ENCODE peak calls at places on chromosomes 3 and 15, in seven cellular contexts. One of them, this sample, is unnamed.

GRCh38 chr3:165243597-165243996 is 47.4 kb upstream of the SLITRK3 start:
- DNase-seq in stimulated activated naive CD8-positive, alpha-beta T cell treated with anti-CD3 and anti-CD28 coated beads, Interleukin-15, amount 100 ng/mL, for 72 hours: no peak
- DNase-seq in stimulated activated CD4-positive, alpha-beta T cell treated with anti-CD3 and anti-CD28 coated beads, Interleukin-4, amount 100 ng/mL, for 1 hour: no peak
- DNase-seq in MV-4-11: no peak
- DNase-seq in T-helper 17 cell: no peak
- DNase-seq in A673: no peak
- DNase-seq in germinal center: no peak
- DNase-seq in this sample: no peak

GRCh38 chr3:127358641-127359040 is 70.8 kb upstream of the PRR20G start:
- DNase-seq in stimulated activated CD4-positive, alpha-beta T cell treated with anti-CD3 and anti-CD28 coated beads, Interleukin-4, amount 100 ng/mL, for 1 hour: no peak
- DNase-seq in A673: no peak
- DNase-seq in T-helper 17 cell: no peak
- DNase-seq in germinal center: no peak
- DNase-seq in MV-4-11: no peak
- DNase-seq in stimulated activated naive CD8-positive, alpha-beta T cell treated with anti-CD3 and anti-CD28 coated beads, Interleukin-15, amount 100 ng/mL, for 72 hours: no peak
- DNase-seq in this sample: no peak

GRCh38 chr3:3836845-3837244 is 37.6 kb downstream of the LRRN1 start:
- DNase-seq in stimulated activated CD4-positive, alpha-beta T cell treated with anti-CD3 and anti-CD28 coated beads, Interleukin-4, amount 100 ng/mL, for 1 hour: no peak
- DNase-seq in T-helper 17 cell: no peak
- DNase-seq in MV-4-11: no peak
- DNase-seq in stimulated activated naive CD8-positive, alpha-beta T cell treated with anti-CD3 and anti-CD28 coated beads, Interleukin-15, amount 100 ng/mL, for 72 hours: no peak
- DNase-seq in germinal center: no peak
- DNase-seq in A673: no peak
- DNase-seq in this sample: no peak

GRCh38 chr3:122497425-122497824 is 17.3 kb downstream of the KPNA1 start:
- DNase-seq in germinal center: no peak
- DNase-seq in stimulated activated CD4-positive, alpha-beta T cell treated with anti-CD3 and anti-CD28 coated beads, Interleukin-4, amount 100 ng/mL, for 1 hour: no peak
- DNase-seq in stimulated activated naive CD8-positive, alpha-beta T cell treated with anti-CD3 and anti-CD28 coated beads, Interleukin-15, amount 100 ng/mL, for 72 hours: peak
- DNase-seq in A673: peak
- DNase-seq in T-helper 17 cell: no peak
- DNase-seq in MV-4-11: peak
- DNase-seq in this sample: no peak

GRCh38 chr3:148708409-148708808 is 10.7 kb downstream of the AGTR1 start:
- DNase-seq in A673: no peak
- DNase-seq in germinal center: no peak
- DNase-seq in T-helper 17 cell: no peak
- DNase-seq in MV-4-11: no peak
- DNase-seq in stimulated activated naive CD8-positive, alpha-beta T cell treated with anti-CD3 and anti-CD28 coated beads, Interleukin-15, amount 100 ng/mL, for 72 hours: no peak
- DNase-seq in stimulated activated CD4-positive, alpha-beta T cell treated with anti-CD3 and anti-CD28 coated beads, Interleukin-4, amount 100 ng/mL, for 1 hour: no peak
- DNase-seq in this sample: no peak

GRCh38 chr3:42545284-42545900 is 36.4 kb downstream of the SEC22C start:
- DNase-seq in germinal center: no peak
- DNase-seq in A673: no peak
- DNase-seq in MV-4-11: no peak
- DNase-seq in stimulated activated CD4-positive, alpha-beta T cell treated with anti-CD3 and anti-CD28 coated beads, Interleukin-4, amount 100 ng/mL, for 1 hour: no peak
- DNase-seq in stimulated activated naive CD8-positive, alpha-beta T cell treated with anti-CD3 and anti-CD28 coated beads, Interleukin-15, amount 100 ng/mL, for 72 hours: no peak
- DNase-seq in T-helper 17 cell: no peak
- DNase-seq in this sample: peak

GRCh38 chr3:67459131-67459530 is 195.3 kb downstream of the SUCLG2 start:
- DNase-seq in stimulated activated naive CD8-positive, alpha-beta T cell treated with anti-CD3 and anti-CD28 coated beads, Interleukin-15, amount 100 ng/mL, for 72 hours: no peak
- DNase-seq in A673: no peak
- DNase-seq in T-helper 17 cell: no peak
- DNase-seq in MV-4-11: no peak
- DNase-seq in germinal center: no peak
- DNase-seq in stimulated activated CD4-positive, alpha-beta T cell treated with anti-CD3 and anti-CD28 coated beads, Interleukin-4, amount 100 ng/mL, for 1 hour: no peak
- DNase-seq in this sample: no peak

GRCh38 chr3:116614795-116615362 is 94.7 kb upstream of the TUSC7 start:
- DNase-seq in stimulated activated CD4-positive, alpha-beta T cell treated with anti-CD3 and anti-CD28 coated beads, Interleukin-4, amount 100 ng/mL, for 1 hour: no peak
- DNase-seq in germinal center: no peak
- DNase-seq in stimulated activated naive CD8-positive, alpha-beta T cell treated with anti-CD3 and anti-CD28 coated beads, Interleukin-15, amount 100 ng/mL, for 72 hours: no peak
- DNase-seq in MV-4-11: no peak
- DNase-seq in T-helper 17 cell: no peak
- DNase-seq in A673: peak
- DNase-seq in this sample: peak

GRCh38 chr3:53171827-53172505 is 11.0 kb downstream of the PRKCD start:
- DNase-seq in A673: no peak
- DNase-seq in stimulated activated naive CD8-positive, alpha-beta T cell treated with anti-CD3 and anti-CD28 coated beads, Interleukin-15, amount 100 ng/mL, for 72 hours: no peak
- DNase-seq in stimulated activated CD4-positive, alpha-beta T cell treated with anti-CD3 and anti-CD28 coated beads, Interleukin-4, amount 100 ng/mL, for 1 hour: no peak
- DNase-seq in T-helper 17 cell: no peak
- DNase-seq in germinal center: peak
- DNase-seq in MV-4-11: peak
- DNase-seq in this sample: no peak

GRCh38 chr15:39597336-39597735 is 16.5 kb downstream of the THBS1 start:
- DNase-seq in stimulated activated CD4-positive, alpha-beta T cell treated with anti-CD3 and anti-CD28 coated beads, Interleukin-4, amount 100 ng/mL, for 1 hour: no peak
- DNase-seq in stimulated activated naive CD8-positive, alpha-beta T cell treated with anti-CD3 and anti-CD28 coated beads, Interleukin-15, amount 100 ng/mL, for 72 hours: no peak
- DNase-seq in germinal center: no peak
- DNase-seq in A673: no peak
- DNase-seq in T-helper 17 cell: no peak
- DNase-seq in MV-4-11: no peak
- DNase-seq in this sample: no peak

GRCh38 chr3:40396406-40396805 is 9.4 kb downstream of the ENTPD3 start:
- DNase-seq in MV-4-11: no peak
- DNase-seq in A673: no peak
- DNase-seq in stimulated activated naive CD8-positive, alpha-beta T cell treated with anti-CD3 and anti-CD28 coated beads, Interleukin-15, amount 100 ng/mL, for 72 hours: no peak
- DNase-seq in T-helper 17 cell: no peak
- DNase-seq in stimulated activated CD4-positive, alpha-beta T cell treated with anti-CD3 and anti-CD28 coated beads, Interleukin-4, amount 100 ng/mL, for 1 hour: no peak
- DNase-seq in germinal center: no peak
- DNase-seq in this sample: no peak

GRCh38 chr3:18446067-18446793 is 21.1 kb upstream of the SATB1 start:
- DNase-seq in MV-4-11: peak
- DNase-seq in T-helper 17 cell: no peak
- DNase-seq in germinal center: no peak
- DNase-seq in stimulated activated naive CD8-positive, alpha-beta T cell treated with anti-CD3 and anti-CD28 coated beads, Interleukin-15, amount 100 ng/mL, for 72 hours: no peak
- DNase-seq in A673: no peak
- DNase-seq in stimulated activated CD4-positive, alpha-beta T cell treated with anti-CD3 and anti-CD28 coated beads, Interleukin-4, amount 100 ng/mL, for 1 hour: no peak
- DNase-seq in this sample: no peak

GRCh38 chr3:101940521-101940992 is 91.2 kb downstream of the NFKBIZ start:
- DNase-seq in germinal center: no peak
- DNase-seq in stimulated activated CD4-positive, alpha-beta T cell treated with anti-CD3 and anti-CD28 coated beads, Interleukin-4, amount 100 ng/mL, for 1 hour: no peak
- DNase-seq in T-helper 17 cell: no peak
- DNase-seq in stimulated activated naive CD8-positive, alpha-beta T cell treated with anti-CD3 and anti-CD28 coated beads, Interleukin-15, amount 100 ng/mL, for 72 hours: no peak
- DNase-seq in MV-4-11: peak
- DNase-seq in A673: peak
- DNase-seq in this sample: peak

GRCh38 chr3:43281020-43281419 is 5.3 kb upstream of the SNRK start:
- DNase-seq in stimulated activated CD4-positive, alpha-beta T cell treated with anti-CD3 and anti-CD28 coated beads, Interleukin-4, amount 100 ng/mL, for 1 hour: no peak
- DNase-seq in MV-4-11: no peak
- DNase-seq in T-helper 17 cell: no peak
- DNase-seq in germinal center: no peak
- DNase-seq in A673: no peak
- DNase-seq in stimulated activated naive CD8-positive, alpha-beta T cell treated with anti-CD3 and anti-CD28 coated beads, Interleukin-15, amount 100 ng/mL, for 72 hours: no peak
- DNase-seq in this sample: no peak

GRCh38 chr15:99440029-99440428 is 125.8 kb upstream of the MEF2A start:
- DNase-seq in germinal center: no peak
- DNase-seq in stimulated activated naive CD8-positive, alpha-beta T cell treated with anti-CD3 and anti-CD28 coated beads, Interleukin-15, amount 100 ng/mL, for 72 hours: no peak
- DNase-seq in MV-4-11: no peak
- DNase-seq in stimulated activated CD4-positive, alpha-beta T cell treated with anti-CD3 and anti-CD28 coated beads, Interleukin-4, amount 100 ng/mL, for 1 hour: no peak
- DNase-seq in T-helper 17 cell: no peak
- DNase-seq in A673: no peak
- DNase-seq in this sample: no peak

GRCh38 chr3:23776352-23776891 is 29.3 kb upstream of the UBE2E1 start:
- DNase-seq in MV-4-11: no peak
- DNase-seq in germinal center: no peak
- DNase-seq in A673: peak
- DNase-seq in T-helper 17 cell: no peak
- DNase-seq in stimulated activated naive CD8-positive, alpha-beta T cell treated with anti-CD3 and anti-CD28 coated beads, Interleukin-15, amount 100 ng/mL, for 72 hours: no peak
- DNase-seq in stimulated activated CD4-positive, alpha-beta T cell treated with anti-CD3 and anti-CD28 coated beads, Interleukin-4, amount 100 ng/mL, for 1 hour: no peak
- DNase-seq in this sample: no peak

GRCh38 chr15:29268706-29269484 is 727 bp downstream of the NSMCE3 start:
- DNase-seq in T-helper 17 cell: peak
- DNase-seq in stimulated activated naive CD8-positive, alpha-beta T cell treated with anti-CD3 and anti-CD28 coated beads, Interleukin-15, amount 100 ng/mL, for 72 hours: peak
- DNase-seq in A673: peak
- DNase-seq in stimulated activated CD4-positive, alpha-beta T cell treated with anti-CD3 and anti-CD28 coated beads, Interleukin-4, amount 100 ng/mL, for 1 hour: peak
- DNase-seq in germinal center: peak
- DNase-seq in MV-4-11: peak
- DNase-seq in this sample: peak

GRCh38 chr3:170499562-170500156 is 81.0 kb downstream of the CLDN11 start:
- DNase-seq in MV-4-11: peak
- DNase-seq in germinal center: peak
- DNase-seq in T-helper 17 cell: no peak
- DNase-seq in A673: peak
- DNase-seq in stimulated activated CD4-positive, alpha-beta T cell treated with anti-CD3 and anti-CD28 coated beads, Interleukin-4, amount 100 ng/mL, for 1 hour: no peak
- DNase-seq in stimulated activated naive CD8-positive, alpha-beta T cell treated with anti-CD3 and anti-CD28 coated beads, Interleukin-15, amount 100 ng/mL, for 72 hours: no peak
- DNase-seq in this sample: peak

GRCh38 chr3:38005076-38006020 is 14.8 kb downstream of the VILL start:
- DNase-seq in stimulated activated naive CD8-positive, alpha-beta T cell treated with anti-CD3 and anti-CD28 coated beads, Interleukin-15, amount 100 ng/mL, for 72 hours: no peak
- DNase-seq in germinal center: no peak
- DNase-seq in MV-4-11: no peak
- DNase-seq in stimulated activated CD4-positive, alpha-beta T cell treated with anti-CD3 and anti-CD28 coated beads, Interleukin-4, amount 100 ng/mL, for 1 hour: peak
- DNase-seq in A673: no peak
- DNase-seq in T-helper 17 cell: no peak
- DNase-seq in this sample: no peak

GRCh38 chr3:134793562-134793961 is 1.5 kb upstream of the EPHB1 start:
- DNase-seq in stimulated activated CD4-positive, alpha-beta T cell treated with anti-CD3 and anti-CD28 coated beads, Interleukin-4, amount 100 ng/mL, for 1 hour: no peak
- DNase-seq in T-helper 17 cell: no peak
- DNase-seq in stimulated activated naive CD8-positive, alpha-beta T cell treated with anti-CD3 and anti-CD28 coated beads, Interleukin-15, amount 100 ng/mL, for 72 hours: no peak
- DNase-seq in A673: no peak
- DNase-seq in germinal center: no peak
- DNase-seq in MV-4-11: no peak
- DNase-seq in this sample: no peak

GRCh38 chr3:36295206-36295760 is 85.0 kb upstream of the STAC start:
- DNase-seq in MV-4-11: no peak
- DNase-seq in stimulated activated naive CD8-positive, alpha-beta T cell treated with anti-CD3 and anti-CD28 coated beads, Interleukin-15, amount 100 ng/mL, for 72 hours: no peak
- DNase-seq in germinal center: no peak
- DNase-seq in stimulated activated CD4-positive, alpha-beta T cell treated with anti-CD3 and anti-CD28 coated beads, Interleukin-4, amount 100 ng/mL, for 1 hour: no peak
- DNase-seq in T-helper 17 cell: no peak
- DNase-seq in A673: no peak
- DNase-seq in this sample: no peak

GRCh38 chr3:187016639-187017345 is 86.5 kb downstream of the ST6GAL1 start:
- DNase-seq in MV-4-11: peak
- DNase-seq in stimulated activated CD4-positive, alpha-beta T cell treated with anti-CD3 and anti-CD28 coated beads, Interleukin-4, amount 100 ng/mL, for 1 hour: no peak
- DNase-seq in T-helper 17 cell: no peak
- DNase-seq in stimulated activated naive CD8-positive, alpha-beta T cell treated with anti-CD3 and anti-CD28 coated beads, Interleukin-15, amount 100 ng/mL, for 72 hours: no peak
- DNase-seq in germinal center: peak
- DNase-seq in A673: no peak
- DNase-seq in this sample: no peak

GRCh38 chr3:65582012-65582717 is 456.6 kb downstream of the MAGI1 start:
- DNase-seq in MV-4-11: no peak
- DNase-seq in stimulated activated CD4-positive, alpha-beta T cell treated with anti-CD3 and anti-CD28 coated beads, Interleukin-4, amount 100 ng/mL, for 1 hour: no peak
- DNase-seq in T-helper 17 cell: no peak
- DNase-seq in stimulated activated naive CD8-positive, alpha-beta T cell treated with anti-CD3 and anti-CD28 coated beads, Interleukin-15, amount 100 ng/mL, for 72 hours: no peak
- DNase-seq in germinal center: no peak
- DNase-seq in A673: no peak
- DNase-seq in this sample: no peak

GRCh38 chr15:101503296-101503599 is 13.7 kb upstream of the PCSK6 start:
- DNase-seq in T-helper 17 cell: no peak
- DNase-seq in stimulated activated naive CD8-positive, alpha-beta T cell treated with anti-CD3 and anti-CD28 coated beads, Interleukin-15, amount 100 ng/mL, for 72 hours: no peak
- DNase-seq in stimulated activated CD4-positive, alpha-beta T cell treated with anti-CD3 and anti-CD28 coated beads, Interleukin-4, amount 100 ng/mL, for 1 hour: no peak
- DNase-seq in germinal center: no peak
- DNase-seq in A673: no peak
- DNase-seq in MV-4-11: no peak
- DNase-seq in this sample: no peak

GRCh38 chr3:108838411-108838810 is 15.8 kb downstream of the TRAT1 start:
- DNase-seq in germinal center: no peak
- DNase-seq in stimulated activated naive CD8-positive, alpha-beta T cell treated with anti-CD3 and anti-CD28 coated beads, Interleukin-15, amount 100 ng/mL, for 72 hours: no peak
- DNase-seq in stimulated activated CD4-positive, alpha-beta T cell treated with anti-CD3 and anti-CD28 coated beads, Interleukin-4, amount 100 ng/mL, for 1 hour: peak
- DNase-seq in T-helper 17 cell: no peak
- DNase-seq in MV-4-11: no peak
- DNase-seq in A673: no peak
- DNase-seq in this sample: no peak

GRCh38 chr15:65323071-65323511 is 18.6 kb downstream of the RNU5B-1 start:
- DNase-seq in MV-4-11: no peak
- DNase-seq in stimulated activated naive CD8-positive, alpha-beta T cell treated with anti-CD3 and anti-CD28 coated beads, Interleukin-15, amount 100 ng/mL, for 72 hours: no peak
- DNase-seq in stimulated activated CD4-positive, alpha-beta T cell treated with anti-CD3 and anti-CD28 coated beads, Interleukin-4, amount 100 ng/mL, for 1 hour: no peak
- DNase-seq in A673: peak
- DNase-seq in T-helper 17 cell: no peak
- DNase-seq in germinal center: no peak
- DNase-seq in this sample: peak

GRCh38 chr3:28986922-28987321 is 293.9 kb upstream of the RBMS3 start:
- DNase-seq in stimulated activated naive CD8-positive, alpha-beta T cell treated with anti-CD3 and anti-CD28 coated beads, Interleukin-15, amount 100 ng/mL, for 72 hours: no peak
- DNase-seq in stimulated activated CD4-positive, alpha-beta T cell treated with anti-CD3 and anti-CD28 coated beads, Interleukin-4, amount 100 ng/mL, for 1 hour: no peak
- DNase-seq in germinal center: no peak
- DNase-seq in T-helper 17 cell: no peak
- DNase-seq in MV-4-11: no peak
- DNase-seq in A673: no peak
- DNase-seq in this sample: no peak

GRCh38 chr3:63870606-63871005 is 6.9 kb downstream of the ATXN7 start:
- DNase-seq in A673: no peak
- DNase-seq in stimulated activated naive CD8-positive, alpha-beta T cell treated with anti-CD3 and anti-CD28 coated beads, Interleukin-15, amount 100 ng/mL, for 72 hours: no peak
- DNase-seq in stimulated activated CD4-positive, alpha-beta T cell treated with anti-CD3 and anti-CD28 coated beads, Interleukin-4, amount 100 ng/mL, for 1 hour: no peak
- DNase-seq in T-helper 17 cell: no peak
- DNase-seq in germinal center: no peak
- DNase-seq in MV-4-11: no peak
- DNase-seq in this sample: peak

GRCh38 chr3:124201786-124202185 is 209.9 kb upstream of the ROPN1 start:
- DNase-seq in stimulated activated CD4-positive, alpha-beta T cell treated with anti-CD3 and anti-CD28 coated beads, Interleukin-4, amount 100 ng/mL, for 1 hour: no peak
- DNase-seq in germinal center: no peak
- DNase-seq in T-helper 17 cell: no peak
- DNase-seq in stimulated activated naive CD8-positive, alpha-beta T cell treated with anti-CD3 and anti-CD28 coated beads, Interleukin-15, amount 100 ng/mL, for 72 hours: no peak
- DNase-seq in MV-4-11: no peak
- DNase-seq in A673: no peak
- DNase-seq in this sample: peak

This sample was measured in NCI-H82.